ENCODE peak calls at places on chromosomes 6 and 20, in six cellular contexts. Q, F, P, H, L and B are unnamed samples.

GRCh38 chr20:47289096-47289495 is 67.4 kb downstream of the ZMYND8 start:
- DNase-seq in P (no peak), L (no peak), F (no peak), H (no peak), Q (no peak), B (no peak)

GRCh38 chr6:35896228-35896627 is 24.7 kb downstream of the SRPK1 start:
- DNase-seq in H (no peak), P (no peak), F (no peak), L (no peak), Q (no peak), B (no peak)

GRCh38 chr20:57698191-57698866 is 11.5 kb downstream of the PMEPA1 start:
- DNase-seq in P (no peak), F (no peak), Q (peak), H (peak), L (peak), B (no peak)

GRCh38 chr20:36439040-36439730 is 102.1 kb upstream of the MYL9 start:
- DNase-seq in L (peak), P (peak), Q (peak), H (peak), F (no peak), B (no peak)

GRCh38 chr6:30647802-30648460 is 998 bp downstream of the C6orf136 start:
- DNase-seq in F (no peak), Q (no peak), L (no peak), P (no peak), H (no peak), B (peak)

GRCh38 chr20:1803216-1804128 is 91.7 kb upstream of the SIRPA start:
- DNase-seq in F (peak), H (peak), Q (peak), L (peak), P (no peak), B (no peak)

GRCh38 chr6:53605543-53606235 is 59.9 kb downstream of the KLHL31 start:
- DNase-seq in H (no peak), L (no peak), F (no peak), Q (no peak), P (no peak), B (no peak)

GRCh38 chr20:61929971-61930666 is 135.6 kb downstream of the TAF4 start:
- DNase-seq in H (no peak), P (no peak), L (no peak), Q (no peak), F (no peak), B (no peak)

GRCh38 chr6:11354019-11354418 is 121.6 kb upstream of the NEDD9 start:
- DNase-seq in P (no peak), L (no peak), H (no peak), Q (no peak), F (no peak), B (peak)

GRCh38 chr20:35954907-35955251 is 577 bp upstream of the SCAND1 start:
- DNase-seq in L (no peak), Q (no peak), F (no peak), H (no peak), P (no peak), B (no peak)

GRCh38 chr6:127971386-127971785 is 70.5 kb upstream of the THEMIS start:
- DNase-seq in H (no peak), Q (no peak), L (no peak), P (no peak), F (no peak), B (no peak)

GRCh38 chr6:127969701-127970100 is 68.8 kb upstream of the THEMIS start:
- DNase-seq in Q (no peak), L (no peak), P (no peak), H (no peak), F (no peak), B (no peak)

GRCh38 chr6:127976111-127976510 is 75.3 kb upstream of the THEMIS start:
- DNase-seq in H (no peak), F (no peak), L (no peak), P (no peak), Q (no peak), B (no peak)

GRCh38 chr6:127971945-127972391 is 71.1 kb upstream of the THEMIS start:
- DNase-seq in Q (no peak), H (no peak), L (no peak), P (no peak), F (no peak), B (no peak)

DNA sequence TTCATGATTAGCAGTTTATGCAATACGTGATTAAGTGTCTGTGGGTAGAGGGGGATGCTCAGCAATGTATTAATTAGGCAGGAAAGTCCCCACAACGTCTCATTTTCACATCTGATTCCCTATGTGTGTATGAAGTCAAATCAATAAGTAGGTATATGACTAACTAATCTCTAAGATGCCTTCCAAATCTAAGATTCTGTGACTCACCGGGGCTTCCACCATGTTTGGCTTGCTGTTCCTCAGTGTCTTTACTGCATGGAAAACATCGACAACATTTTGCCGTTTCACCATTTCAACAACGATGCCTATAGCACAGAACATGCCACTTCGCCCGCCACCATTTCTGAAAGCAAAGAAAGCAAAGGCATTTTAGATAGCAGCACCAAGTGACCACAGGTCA is 72.0 kb upstream of the THEMIS start:
- DNase-seq in P (no peak), H (no peak), F (no peak), L (no peak), Q (no peak), B (no peak)
- H3K27ac ChIP-seq in P (no peak), H (no peak), F (no peak), L (no peak), Q (peak), B (no peak)

GRCh38 chr6:16239090-16239797 is 857 bp downstream of the GMPR start:
- DNase-seq in P (peak), F (peak), L (peak), H (peak), Q (peak), B (peak)
- TF ChIP-seq POLR2AphosphoS5 in P (no peak), F (peak), L (peak), H (peak), Q (no peak), B (no peak)

GRCh38 chr6:161511455-161512159 is 237.7 kb upstream of the AGPAT4 start:
- DNase-seq in P (no peak), Q (no peak), L (no peak), H (no peak), F (no peak), B (no peak)

GRCh38 chr6:161503570-161503969 is 229.7 kb upstream of the AGPAT4 start:
- DNase-seq in L (no peak), H (no peak), Q (no peak), P (no peak), F (no peak), B (no peak)

GRCh38 chr6:161508341-161508740 is 234.5 kb upstream of the AGPAT4 start:
- DNase-seq in F (no peak), L (no peak), P (no peak), Q (no peak), H (no peak), B (no peak)

DNA sequence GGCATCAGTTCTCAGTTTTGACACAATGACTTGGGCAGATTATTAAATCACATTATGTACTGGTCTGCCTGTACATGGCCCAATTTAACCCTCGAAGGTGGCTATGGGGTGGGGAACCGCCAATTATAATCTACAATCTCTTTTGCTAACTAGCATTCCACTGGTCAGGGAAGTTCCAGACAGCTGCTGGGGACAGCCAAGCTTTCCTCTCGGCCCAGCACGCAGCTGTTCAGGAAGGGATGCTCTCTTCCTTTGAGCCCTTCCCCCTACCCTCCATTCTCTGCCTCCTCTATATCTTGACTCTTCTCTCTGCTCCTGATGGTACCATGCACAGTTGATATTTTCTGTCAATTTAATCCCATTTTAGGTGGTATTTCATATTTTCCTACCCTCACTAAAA is 233.5 kb upstream of the AGPAT4 start:
- DNase-seq in L (no peak), F (no peak), P (no peak), H (no peak), Q (no peak), B (no peak)
- TF ChIP-seq EP300 in L (no peak), F (no peak), P (no peak), H (no peak), Q (no peak), B (no peak)

DNA sequence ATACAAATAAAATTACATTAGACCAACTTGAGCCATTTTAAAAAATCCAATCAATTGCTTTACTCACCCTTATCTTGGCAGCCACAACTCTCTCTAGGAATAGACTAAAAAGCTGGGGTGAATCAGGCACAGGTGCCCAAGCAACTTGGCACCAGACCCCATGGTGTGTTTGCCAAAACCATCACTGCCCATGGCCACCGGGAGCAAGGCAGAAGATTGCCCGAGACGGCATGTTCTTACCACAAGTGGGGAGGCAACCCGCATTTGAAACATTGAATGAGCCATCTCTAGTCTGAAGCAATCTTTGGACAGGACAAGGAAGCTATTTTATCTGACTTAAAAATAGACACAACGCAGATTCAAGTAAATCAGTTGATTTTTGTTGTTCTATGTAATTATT is 69.0 kb downstream of the SMLR1 start:
- DNase-seq in H (no peak), F (no peak), L (no peak), P (no peak), Q (no peak), B (no peak)
- H3K27ac ChIP-seq in H (no peak), F (no peak), L (no peak), P (no peak), Q (no peak), B (no peak)

GRCh38 chr20:6513586-6513985 is 253.9 kb upstream of the BMP2 start:
- DNase-seq in P (no peak), H (no peak), F (no peak), L (no peak), Q (no peak), B (no peak)
- TF ChIP-seq POLR2AphosphoS5 in P (no peak), H (no peak), F (no peak), L (no peak), Q (no peak), B (no peak)

DNA sequence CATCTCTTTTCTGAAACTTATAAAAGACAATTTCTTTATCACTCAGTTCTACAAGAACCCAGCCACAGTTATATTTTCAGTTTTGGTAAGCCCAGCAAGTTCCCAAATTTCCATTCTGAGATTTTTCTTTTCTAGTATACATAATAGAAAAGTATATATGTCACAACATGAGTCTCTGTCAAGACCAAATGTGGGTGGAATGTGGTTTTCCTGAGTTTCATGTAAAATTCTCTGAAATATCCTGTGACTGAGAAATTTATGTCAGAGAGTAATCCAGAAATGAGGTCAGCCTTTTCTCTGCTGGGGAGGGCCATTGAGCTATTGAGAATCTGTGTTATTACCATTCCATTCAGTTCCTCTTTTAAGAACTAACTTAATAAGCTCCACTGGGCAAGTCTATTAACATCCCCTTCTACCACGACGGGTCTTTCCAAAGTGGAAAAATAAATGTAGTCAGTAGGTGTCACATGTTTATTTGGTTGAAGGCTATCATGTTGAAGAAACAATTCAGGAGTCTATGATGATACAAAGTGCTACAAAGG is 100.7 kb upstream of the HMGN3 start:
- DNase-seq in P (no peak), H (no peak), F (no peak), L (no peak), Q (no peak), B (no peak)
- TF ChIP-seq EP300 in P (no peak), H (no peak), F (no peak), L (no peak), Q (no peak), B (no peak)

GRCh38 chr6:137120748-137121147 is 52.7 kb downstream of the IL22RA2 start:
- DNase-seq in P (no peak), F (no peak), L (no peak), Q (no peak), H (no peak), B (no peak)

GRCh38 chr6:137116807-137117206 is 56.6 kb downstream of the IL22RA2 start:
- DNase-seq in Q (no peak), H (no peak), F (no peak), L (no peak), P (no peak), B (no peak)

GRCh38 chr6:137117605-137118004 is 55.8 kb downstream of the IL22RA2 start:
- DNase-seq in L (no peak), H (no peak), Q (no peak), F (no peak), P (no peak), B (no peak)

GRCh38 chr6:137121401-137121997 is 51.9 kb downstream of the IL22RA2 start:
- DNase-seq in H (no peak), P (no peak), F (no peak), Q (no peak), L (no peak), B (no peak)

GRCh38 chr6:137119196-137120104 is 54.0 kb downstream of the IL22RA2 start:
- DNase-seq in H (no peak), Q (no peak), L (no peak), F (no peak), P (no peak), B (no peak)
- H3K27ac ChIP-seq in H (no peak), Q (no peak), L (no peak), F (no peak), P (no peak), B (no peak)

DNA sequence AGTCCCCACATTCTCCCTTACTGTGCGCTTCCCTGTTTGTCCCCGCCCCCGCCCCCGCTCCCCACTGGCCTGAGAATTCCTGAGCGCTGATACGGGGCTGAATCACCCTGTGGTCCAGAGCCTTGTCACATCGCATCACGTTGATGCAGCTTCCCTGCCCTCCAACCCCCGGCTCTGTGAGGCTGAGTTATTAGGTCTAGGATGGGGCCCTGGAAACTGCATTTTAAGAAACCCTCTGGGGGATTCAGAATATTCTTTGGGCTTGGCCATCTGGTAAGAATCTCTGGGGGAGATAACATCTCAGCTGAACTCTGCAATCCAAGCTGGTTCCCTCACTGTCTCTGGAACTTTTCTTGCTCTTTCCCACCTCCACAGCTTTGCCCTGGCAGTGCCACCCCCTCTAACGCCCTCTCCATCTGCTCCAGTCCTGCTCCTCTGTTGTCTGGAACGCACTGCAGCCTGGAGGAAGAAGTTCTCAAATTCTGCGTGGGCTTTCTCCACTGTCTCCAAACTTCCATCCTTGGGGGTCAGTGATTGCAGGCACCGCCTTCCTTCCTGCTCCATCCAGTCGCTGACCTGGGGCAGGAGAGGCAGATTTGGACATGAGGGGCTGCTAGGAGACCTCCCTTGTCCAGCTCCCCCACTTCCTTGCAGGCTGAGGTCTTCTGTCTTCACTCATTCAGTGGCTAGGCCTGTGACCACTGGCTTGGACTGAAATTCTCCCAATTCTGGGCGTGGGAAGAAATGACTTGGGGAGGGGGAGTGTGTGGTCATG is 42.6 kb downstream of the KIAA1755 start:
- DNase-seq in P (peak), Q (peak), F (peak), H (no peak), L (peak), B (peak)
- TF ChIP-seq POLR2AphosphoS5 in P (no peak), Q (peak), F (no peak), H (no peak), L (no peak), B (no peak)

GRCh38 chr20:8148501-8148900 is 16.4 kb downstream of the PLCB1 start:
- DNase-seq in H (no peak), L (no peak), P (no peak), Q (no peak), F (no peak), B (no peak)

GRCh38 chr20:8143474-8143873 is 11.4 kb downstream of the PLCB1 start:
- DNase-seq in L (no peak), Q (no peak), P (no peak), F (no peak), H (no peak), B (no peak)

GRCh38 chr20:8147476-8147875 is 15.4 kb downstream of the PLCB1 start:
- DNase-seq in F (no peak), Q (no peak), H (no peak), L (no peak), P (no peak), B (no peak)

GRCh38 chr20:8145246-8145639 is 13.2 kb downstream of the PLCB1 start:
- DNase-seq in H (no peak), L (no peak), Q (no peak), F (no peak), P (no peak), B (no peak)

GRCh38 chr20:8144282-8145245 is 12.5 kb downstream of the PLCB1 start:
- DNase-seq in F (no peak), Q (no peak), P (no peak), L (no peak), H (no peak), B (no peak)
- TF ChIP-seq EP300 in F (no peak), Q (no peak), P (no peak), L (no peak), H (no peak), B (no peak)